ENCODE peak calls at places on chromosomes 7 and 10, in nine cellular contexts. T is neural progenitor cell, Y is cardiac fibroblast, R is AG10803, P is adrenal gland, I is colonic mucosa, O is AG09309, D is LNCaP clone FGC, M is AG04450. X is an unnamed sample.

GRCh38 chr10:30284860-30285594 is 64.1 kb downstream of the MTPAP start:
- DNase-seq in P (no peak), T (no peak), I (no peak), M (no peak), D (no peak), Y (peak; percentile 19), O (no peak), R (peak; percentile 6), X (no peak)

GRCh38 chr10:61642692-61643091 is 20.0 kb upstream of the CABCOCO1 start:
- DNase-seq in D (no peak), O (no peak), P (no peak), M (no peak), R (peak; percentile 81), I (no peak), T (no peak), Y (peak; percentile 91), X (peak; percentile 78)

GRCh38 chr7:117096297-117096696 is 143.0 kb downstream of the ST7 start:
- DNase-seq in D (no peak), O (no peak), M (no peak), T (no peak), Y (no peak), P (no peak), I (no peak), R (no peak), X (no peak)

GRCh38 chr7:49125246-49125645 is 200.9 kb downstream of the CDC14C start:
- DNase-seq in R (no peak), P (no peak), I (no peak), T (no peak), Y (no peak), M (no peak), D (no peak), O (no peak), X (no peak)

GRCh38 chr7:135217645-135218509 is 6.6 kb upstream of the WDR91 start:
- DNase-seq in T (no peak), R (peak; percentile 13), M (no peak), D (peak; percentile 71), I (no peak), O (no peak), Y (no peak), P (no peak), X (no peak)

GRCh38 chr10:73911553-73912004 is 647 bp downstream of the PLAU start:
- DNase-seq in M (no peak), P (no peak), D (no peak), Y (peak; percentile 54), R (no peak), I (peak; percentile 45), T (no peak), O (no peak), X (no peak)

GRCh38 chr7:117777335-117778150 is 95.7 kb downstream of the CTTNBP2 start:
- DNase-seq in T (no peak), P (peak; percentile 71), I (no peak), Y (no peak), R (no peak), O (no peak), D (no peak), M (no peak), X (no peak)

GRCh38 chr7:149883452-149883861 is 9.7 kb downstream of the ATP6V0E2 start:
- DNase-seq in R (peak; percentile 27), T (peak; percentile 84), Y (peak; percentile 61), O (no peak), M (no peak), D (peak; percentile 46), P (peak; percentile 87), I (peak; percentile 65), X (no peak)

GRCh38 chr10:75117996-75118395 is 6.5 kb downstream of the SAMD8 start:
- DNase-seq in M (no peak), Y (peak; percentile 39), D (no peak), P (no peak), R (peak; percentile 43), O (no peak), T (no peak), I (no peak), X (no peak)

GRCh38 chr10:75111367-75111905 is at the start of gene SAMD8:
- DNase-seq in I (peak; percentile 94), R (peak; percentile 95), T (peak; percentile 98), M (peak; percentile 92), O (peak; percentile 71), D (no peak), P (peak; percentile 99), Y (peak; percentile 96), X (peak; percentile 75)

GRCh38 chr10:75111906-75112703 is 649 bp downstream of the SAMD8 start:
- DNase-seq in O (no peak), D (no peak), T (peak; percentile 80), M (peak; percentile 15), P (peak; percentile 80), I (peak; percentile 61), R (peak; percentile 51), Y (peak; percentile 60), X (no peak)

GRCh38 chr10:75110006-75110632 is 1.3 kb upstream of the SAMD8 start:
- DNase-seq in T (no peak), I (no peak), D (no peak), Y (no peak), M (no peak), O (no peak), R (no peak), P (peak; percentile 67), X (no peak)

DNA sequence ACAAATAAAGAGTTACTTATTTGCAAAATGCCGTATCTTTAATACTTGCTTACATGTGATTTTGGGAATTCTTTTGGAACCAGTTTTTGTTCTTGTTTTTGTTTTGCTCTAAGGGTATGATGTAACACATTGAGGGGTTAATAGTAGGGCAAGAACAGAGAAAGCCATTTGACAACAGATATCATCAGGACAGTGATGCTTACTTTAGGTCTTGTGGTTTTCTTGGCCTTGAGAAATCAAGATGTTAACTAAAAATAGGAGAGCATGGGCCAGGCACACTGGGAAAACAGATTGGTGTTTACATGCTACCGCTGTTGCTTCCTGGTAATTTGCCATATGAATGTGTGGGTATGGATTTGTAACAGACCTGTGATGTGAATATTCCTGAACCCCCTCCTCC is 3.7 kb downstream of the SAMD8 start:
- DNase-seq in R (peak; percentile 53), T (no peak), Y (peak; percentile 40), D (no peak), P (no peak), O (no peak), I (no peak), M (no peak), X (no peak)
- H3K4me3 ChIP-seq in R (no peak overlapping the region), T (no peak overlapping the region), Y (no peak overlapping the region), D (no peak overlapping the region), P (no peak overlapping the region), O (no peak overlapping the region), I (no peak overlapping the region), M (no peak overlapping the region), X (no peak overlapping the region)

DNA sequence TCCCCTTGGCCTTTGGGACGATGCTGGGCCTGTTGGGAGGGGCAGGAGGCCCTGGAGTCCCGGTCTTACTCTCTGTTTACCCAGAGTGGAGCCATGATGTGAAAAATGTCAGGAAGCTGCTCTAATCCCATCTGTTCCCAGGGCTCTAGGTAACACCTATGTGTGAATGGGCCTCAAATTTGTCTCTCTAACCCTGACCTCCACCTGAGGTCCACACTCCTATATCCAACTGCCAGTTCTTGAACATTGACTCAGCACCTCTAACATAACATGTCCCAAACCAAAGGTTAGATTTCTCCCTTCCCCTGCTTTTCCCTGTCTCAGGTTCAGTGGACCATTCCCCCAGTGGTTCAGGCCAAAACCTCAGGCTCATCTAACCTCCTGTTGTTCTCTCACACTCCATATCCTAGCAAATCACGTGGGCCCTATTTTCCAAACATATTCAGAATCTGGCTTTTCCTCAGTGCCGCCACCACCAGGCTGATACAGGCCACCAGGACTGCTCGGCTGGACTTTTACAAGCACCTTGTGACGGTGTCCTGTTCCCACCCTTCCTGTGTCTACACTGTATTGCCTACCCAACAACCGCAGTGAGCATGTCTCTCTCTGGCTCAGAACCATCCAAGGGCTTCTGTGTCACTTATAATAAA is 130.6 kb downstream of the ATXN7L1 start:
- DNase-seq in P (peak; percentile 36), R (no peak), O (no peak), T (no peak), D (no peak), Y (no peak), I (no peak), M (no peak), X (no peak)
- TF ChIP-seq CTCF in P (no peak), R (no peak), O (no peak), T (no peak), D (no peak), Y (no peak), I (no peak), M (no peak), X (peak; percentile 5)

GRCh38 chr7:152760384-152761115 is 998 bp downstream of the ACTR3B start:
- DNase-seq in R (no peak), P (no peak), O (no peak), Y (peak; percentile 7), M (no peak), I (no peak), T (no peak), D (no peak), X (no peak)

GRCh38 chr7:152759655-152760383 is at the start of gene ACTR3B:
- DNase-seq in P (peak; percentile 93), I (peak; percentile 89), M (peak; percentile 59), R (peak; percentile 84), T (peak; percentile 95), D (no peak), O (peak; percentile 40), Y (peak; percentile 89), X (no peak)

GRCh38 chr7:152756126-152756525 is 3.4 kb upstream of the ACTR3B start:
- DNase-seq in O (no peak), T (no peak), P (no peak), Y (no peak), D (no peak), R (no peak), M (no peak), I (no peak), X (no peak)

GRCh38 chr7:152762056-152762455 is 2.5 kb downstream of the ACTR3B start:
- DNase-seq in M (no peak), O (no peak), R (peak; percentile 62), D (no peak), T (no peak), P (no peak), I (no peak), Y (peak; percentile 48), X (no peak)

DNA sequence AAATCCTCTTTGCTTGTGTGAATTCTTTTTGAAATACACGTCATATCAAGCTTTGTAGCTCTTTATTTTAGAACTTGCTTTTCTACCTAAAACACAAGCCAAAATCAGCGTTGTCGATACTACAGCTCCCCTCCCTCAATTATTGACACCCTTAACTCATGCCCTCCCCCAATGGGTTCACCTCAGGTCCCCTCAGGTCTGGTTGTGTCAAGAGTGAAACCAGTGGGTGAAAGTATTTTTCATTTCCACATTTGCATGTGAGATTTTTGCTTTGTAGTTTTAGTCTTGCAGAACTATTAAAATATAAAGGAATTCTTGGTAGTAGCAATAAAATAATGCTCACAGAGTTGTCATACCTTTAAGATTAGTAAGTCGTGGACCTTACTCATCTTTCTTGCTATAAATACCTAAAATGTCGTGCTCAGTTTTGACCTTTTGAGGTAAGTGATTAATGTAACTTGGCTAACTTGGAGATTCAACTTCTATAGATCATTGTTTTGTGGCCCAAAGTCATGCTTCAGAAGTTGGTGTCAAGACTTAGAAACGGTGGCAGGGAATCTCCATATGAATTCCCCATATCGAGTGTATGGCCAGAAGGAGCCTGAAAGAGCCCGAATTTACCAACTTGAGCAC is 1.7 kb downstream of the ACTR3B start:
- DNase-seq in D (no peak), Y (peak; percentile 75), O (peak; percentile 37), P (no peak), T (no peak), R (peak; percentile 51), I (no peak), M (no peak), X (no peak)
- H3K4me3 ChIP-seq in D (peak overlapping the region; percentile 87), Y (no peak overlapping the region), O (peak overlapping the region; percentile 75), P (no peak overlapping the region), T (peak overlapping the region; percentile 92), R (peak overlapping the region; percentile 84), I (no peak overlapping the region), M (peak overlapping the region; percentile 69), X (peak overlapping the region; percentile 95)

DNA sequence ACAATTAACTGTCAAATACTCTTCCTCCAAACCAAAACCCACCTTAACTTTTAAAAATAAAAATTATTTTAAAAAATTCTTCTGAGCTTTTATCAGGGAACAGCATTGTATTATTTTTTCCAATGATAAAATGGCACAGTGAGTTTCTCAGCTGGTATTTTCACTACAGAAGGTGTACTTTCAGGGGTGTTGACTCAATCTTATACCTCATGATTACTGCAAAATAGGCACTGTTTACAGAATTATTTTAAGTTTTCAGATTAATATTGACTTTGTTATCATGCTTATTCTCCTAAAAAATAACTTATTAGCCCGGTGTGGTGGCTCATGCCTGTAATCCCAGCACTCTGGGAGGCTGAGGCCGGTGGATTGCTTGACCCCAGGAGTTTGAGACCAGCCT is 24.3 kb downstream of the RHEB start:
- DNase-seq in R (no peak), T (no peak), P (no peak), O (no peak), I (no peak), Y (no peak), M (no peak), D (no peak), X (no peak)
- TF ChIP-seq CTCF in R (no peak), T (no peak), P (no peak), O (no peak), I (no peak), Y (no peak), M (no peak), D (no peak), X (no peak)